ENCODE peak calls at places on chromosome 9, in four cellular contexts. One of them, this sample, is unnamed.

GRCh38 chr9:24413651-24414050 is 132.0 kb downstream of the IZUMO3 start:
- DNase-seq in DND-41: no peak
- DNase-seq in CD4-positive, alpha-beta T cell: no peak
- DNase-seq in suprapubic skin: no peak
- DNase-seq in this sample: no peak

GRCh38 chr9:95009459-95009858 is 283.0 kb downstream of the AOPEP start:
- DNase-seq in DND-41: no peak
- DNase-seq in CD4-positive, alpha-beta T cell: no peak
- DNase-seq in suprapubic skin: no peak
- DNase-seq in this sample: no peak

GRCh38 chr9:96047741-96048115 is 172.2 kb downstream of the ERCC6L2 start:
- DNase-seq in DND-41: no peak
- DNase-seq in CD4-positive, alpha-beta T cell: no peak
- DNase-seq in suprapubic skin: no peak
- DNase-seq in this sample: no peak

GRCh38 chr9:72977670-72978069 is 24.8 kb upstream of the ALDH1A1 start:
- DNase-seq in DND-41: no peak
- DNase-seq in CD4-positive, alpha-beta T cell: no peak
- DNase-seq in suprapubic skin: no peak
- DNase-seq in this sample: no peak

GRCh38 chr9:33287087-33287490 is 3.2 kb upstream of the NFX1 start:
- DNase-seq in DND-41: peak; percentile 61
- DNase-seq in CD4-positive, alpha-beta T cell: peak; percentile 45
- DNase-seq in suprapubic skin: no peak
- DNase-seq in this sample: peak; percentile 43

GRCh38 chr9:14661421-14662059 is 31.7 kb downstream of the ZDHHC21 start:
- DNase-seq in DND-41: no peak
- DNase-seq in CD4-positive, alpha-beta T cell: no peak
- DNase-seq in suprapubic skin: no peak
- DNase-seq in this sample: no peak

GRCh38 chr9:107246259-107247254 is 36.5 kb upstream of the RAD23B start:
- DNase-seq in DND-41: peak; percentile 35
- DNase-seq in CD4-positive, alpha-beta T cell: no peak
- DNase-seq in suprapubic skin: no peak
- DNase-seq in this sample: no peak

GRCh38 chr9:92097997-92098482 is 17.2 kb downstream of the SPTLC1 start:
- DNase-seq in DND-41: no peak
- DNase-seq in CD4-positive, alpha-beta T cell: peak; percentile 71
- DNase-seq in suprapubic skin: peak; percentile 85
- DNase-seq in this sample: no peak

GRCh38 chr9:129487658-129488483 is 133.0 kb downstream of the C9orf50 start:
- DNase-seq in DND-41: peak; percentile 33
- DNase-seq in CD4-positive, alpha-beta T cell: peak; percentile 44
- DNase-seq in suprapubic skin: peak; percentile 83
- DNase-seq in this sample: no peak

GRCh38 chr9:84874583-84874982 is 205.1 kb downstream of the NTRK2 start:
- DNase-seq in DND-41: peak; percentile 15
- DNase-seq in CD4-positive, alpha-beta T cell: no peak
- DNase-seq in suprapubic skin: no peak
- DNase-seq in this sample: no peak

GRCh38 chr9:129333613-129333960 is 155.5 kb upstream of the IER5L start:
- DNase-seq in DND-41: no peak
- DNase-seq in CD4-positive, alpha-beta T cell: no peak
- DNase-seq in suprapubic skin: no peak
- DNase-seq in this sample: no peak

GRCh38 chr9:77896269-77897245 is 135.1 kb downstream of the GNAQ start:
- DNase-seq in DND-41: no peak
- DNase-seq in CD4-positive, alpha-beta T cell: no peak
- DNase-seq in suprapubic skin: no peak
- DNase-seq in this sample: no peak

GRCh38 chr9:88258012-88258411 is 119.7 kb upstream of the SPATA31C2 start:
- DNase-seq in DND-41: no peak
- DNase-seq in CD4-positive, alpha-beta T cell: no peak
- DNase-seq in suprapubic skin: no peak
- DNase-seq in this sample: no peak

GRCh38 chr9:131238402-131239021 is 37.8 kb downstream of the FAM78A start:
- DNase-seq in DND-41: no peak
- DNase-seq in CD4-positive, alpha-beta T cell: peak; percentile 18
- DNase-seq in suprapubic skin: no peak
- DNase-seq in this sample: no peak

GRCh38 chr9:126752881-126753670 is 51.8 kb upstream of the ZBTB43 start:
- DNase-seq in DND-41: no peak
- DNase-seq in CD4-positive, alpha-beta T cell: no peak
- DNase-seq in suprapubic skin: no peak
- DNase-seq in this sample: no peak

GRCh38 chr9:13054381-13054780 is 225.1 kb downstream of the MPDZ start:
- DNase-seq in DND-41: no peak
- DNase-seq in CD4-positive, alpha-beta T cell: no peak
- DNase-seq in suprapubic skin: no peak
- DNase-seq in this sample: no peak

GRCh38 chr9:70874451-70874850 is 247.0 kb downstream of the TRPM3 start:
- DNase-seq in DND-41: no peak
- DNase-seq in CD4-positive, alpha-beta T cell: no peak
- DNase-seq in suprapubic skin: no peak
- DNase-seq in this sample: no peak

GRCh38 chr9:81190659-81191058 is 498.7 kb downstream of the TLE1 start:
- DNase-seq in DND-41: no peak
- DNase-seq in CD4-positive, alpha-beta T cell: no peak
- DNase-seq in suprapubic skin: no peak
- DNase-seq in this sample: no peak

GRCh38 chr9:68896495-68896894 is 117.4 kb downstream of the PRKACG start:
- DNase-seq in DND-41: no peak
- DNase-seq in CD4-positive, alpha-beta T cell: no peak
- DNase-seq in suprapubic skin: no peak
- DNase-seq in this sample: no peak

GRCh38 chr9:90872835-90873294 is 71.2 kb downstream of the SYK start:
- DNase-seq in DND-41: no peak
- DNase-seq in CD4-positive, alpha-beta T cell: no peak
- DNase-seq in suprapubic skin: no peak
- DNase-seq in this sample: no peak

GRCh38 chr9:23683476-23684095 is 142.5 kb downstream of the ELAVL2 start:
- DNase-seq in DND-41: no peak
- DNase-seq in CD4-positive, alpha-beta T cell: no peak
- DNase-seq in suprapubic skin: no peak
- DNase-seq in this sample: no peak

GRCh38 chr9:13089721-13090120 is 189.8 kb downstream of the MPDZ start:
- DNase-seq in DND-41: no peak
- DNase-seq in CD4-positive, alpha-beta T cell: no peak
- DNase-seq in suprapubic skin: no peak
- DNase-seq in this sample: no peak

GRCh38 chr9:107750741-107751521 is 261.4 kb upstream of the KLF4 start:
- DNase-seq in DND-41: no peak
- DNase-seq in CD4-positive, alpha-beta T cell: no peak
- DNase-seq in suprapubic skin: peak; percentile 92
- DNase-seq in this sample: no peak

GRCh38 chr9:76758476-76758875 is 5.8 kb upstream of the PCA3 start:
- DNase-seq in DND-41: no peak
- DNase-seq in CD4-positive, alpha-beta T cell: no peak
- DNase-seq in suprapubic skin: no peak
- DNase-seq in this sample: no peak

GRCh38 chr9:14320272-14321245 is 6.6 kb upstream of the NFIB start:
- DNase-seq in DND-41: no peak
- DNase-seq in CD4-positive, alpha-beta T cell: no peak
- DNase-seq in suprapubic skin: no peak
- DNase-seq in this sample: no peak

GRCh38 chr9:104093162-104093561 is 947 bp upstream of the SMC2 start:
- DNase-seq in DND-41: no peak
- DNase-seq in CD4-positive, alpha-beta T cell: no peak
- DNase-seq in suprapubic skin: no peak
- DNase-seq in this sample: no peak

GRCh38 chr9:23073136-23073535 is 626.5 kb downstream of the DMRTA1 start:
- DNase-seq in DND-41: no peak
- DNase-seq in CD4-positive, alpha-beta T cell: no peak
- DNase-seq in suprapubic skin: no peak
- DNase-seq in this sample: no peak

GRCh38 chr9:86765736-86766410 is 181.4 kb downstream of the GAS1 start:
- DNase-seq in DND-41: no peak
- DNase-seq in CD4-positive, alpha-beta T cell: no peak
- DNase-seq in suprapubic skin: no peak
- DNase-seq in this sample: no peak

GRCh38 chr9:89991204-89991790 is 386.5 kb downstream of the GADD45G start:
- DNase-seq in DND-41: no peak
- DNase-seq in CD4-positive, alpha-beta T cell: no peak
- DNase-seq in suprapubic skin: no peak
- DNase-seq in this sample: no peak

GRCh38 chr9:95230046-95230445 is 87.5 kb downstream of the FANCC start:
- DNase-seq in DND-41: no peak
- DNase-seq in CD4-positive, alpha-beta T cell: no peak
- DNase-seq in suprapubic skin: no peak
- DNase-seq in this sample: no peak

GRCh38 chr9:118558891-118559290 is 810.3 kb downstream of the BRINP1 start:
- DNase-seq in DND-41: no peak
- DNase-seq in CD4-positive, alpha-beta T cell: no peak
- DNase-seq in suprapubic skin: no peak
- DNase-seq in this sample: no peak

GRCh38 chr9:110626109-110626829 is 42.3 kb upstream of the MUSK start:
- DNase-seq in DND-41: no peak
- DNase-seq in CD4-positive, alpha-beta T cell: no peak
- DNase-seq in suprapubic skin: no peak
- DNase-seq in this sample: no peak

GRCh38 chr9:124297915-124298645 is 40.3 kb downstream of the NEK6 start:
- DNase-seq in DND-41: no peak
- DNase-seq in CD4-positive, alpha-beta T cell: no peak
- DNase-seq in suprapubic skin: no peak
- DNase-seq in this sample: no peak

GRCh38 chr9:71769175-71770165 is 1.2 kb upstream of the CEMIP2 start:
- DNase-seq in DND-41: peak; percentile 29
- DNase-seq in CD4-positive, alpha-beta T cell: peak; percentile 61
- DNase-seq in suprapubic skin: peak; percentile 93
- DNase-seq in this sample: no peak

GRCh38 chr9:37029304-37029775 is 4.7 kb downstream of the PAX5 start:
- DNase-seq in DND-41: no peak
- DNase-seq in CD4-positive, alpha-beta T cell: no peak
- DNase-seq in suprapubic skin: no peak
- DNase-seq in this sample: no peak
- TF ChIP-seq CTCF in DND-41: no peak
- TF ChIP-seq CTCF in CD4-positive, alpha-beta T cell: no peak
- TF ChIP-seq CTCF in suprapubic skin: no peak
- TF ChIP-seq CTCF in this sample: no peak

DNA sequence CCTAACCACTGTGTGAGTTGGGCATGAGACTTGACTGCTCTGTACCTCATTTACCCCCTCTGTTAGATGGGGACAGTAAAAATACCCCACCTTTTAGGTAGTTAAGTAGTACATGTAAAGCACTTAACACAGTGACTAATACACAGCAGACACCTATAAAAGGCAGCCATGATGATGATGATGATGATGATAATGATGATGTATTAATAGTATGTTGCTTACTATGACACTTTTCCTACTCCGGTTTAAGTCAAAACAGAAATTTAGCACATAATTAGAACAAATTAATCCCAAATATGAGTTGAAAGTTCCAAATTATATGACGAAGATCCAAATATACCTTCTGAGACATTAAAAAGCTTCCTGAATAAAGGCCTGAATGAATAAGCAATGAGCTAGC is 222.1 kb downstream of the GAPVD1 start:
- DNase-seq in DND-41: no peak
- DNase-seq in CD4-positive, alpha-beta T cell: no peak
- DNase-seq in suprapubic skin: no peak
- DNase-seq in this sample: no peak
- TF ChIP-seq CTCF in DND-41: no peak
- TF ChIP-seq CTCF in CD4-positive, alpha-beta T cell: no peak
- TF ChIP-seq CTCF in suprapubic skin: no peak
- TF ChIP-seq CTCF in this sample: no peak

DNA sequence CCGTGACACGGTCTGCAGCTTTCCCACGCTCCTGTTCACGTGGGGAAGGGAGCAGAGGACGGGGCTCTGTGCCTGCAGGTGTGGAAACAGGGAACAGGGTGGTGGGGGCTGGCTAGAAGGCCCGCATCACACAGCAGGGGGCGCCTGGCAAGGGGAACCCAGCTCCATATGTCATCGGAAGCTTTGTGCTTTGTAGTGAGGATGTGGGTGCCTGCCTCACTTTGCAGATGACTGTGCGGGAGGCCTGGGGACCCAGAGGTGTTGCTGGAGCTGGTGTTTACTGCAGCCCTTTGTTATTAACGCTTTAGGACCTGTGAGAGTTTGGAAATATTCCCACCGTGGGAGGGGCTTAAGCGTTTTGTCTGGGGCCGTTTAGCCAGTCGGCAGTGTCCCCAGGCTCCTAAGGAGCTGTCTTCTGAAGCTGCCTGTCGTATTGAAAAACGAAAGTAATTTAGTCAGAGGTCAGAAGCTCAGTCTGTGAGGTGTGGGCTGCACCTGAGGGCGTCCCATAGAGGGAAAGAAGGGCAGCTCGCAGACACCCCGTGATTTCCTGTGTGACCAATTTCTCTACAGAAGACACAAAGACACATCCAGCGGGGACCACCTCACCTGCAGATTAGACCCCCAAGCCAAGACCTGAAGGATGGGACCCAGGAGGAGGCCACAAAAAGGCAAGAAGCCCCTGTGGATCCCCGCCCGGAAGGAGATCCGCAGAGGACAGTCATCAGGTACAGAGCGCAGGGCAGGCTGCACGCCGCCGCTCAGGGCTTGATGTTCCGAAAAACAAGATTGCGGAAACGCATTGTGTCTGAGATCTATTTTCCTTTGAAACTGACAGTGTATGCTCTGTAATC is 9.1 kb downstream of the MAN1B1 start:
- DNase-seq in DND-41: peak; percentile 89
- DNase-seq in CD4-positive, alpha-beta T cell: peak; percentile 87
- DNase-seq in suprapubic skin: no peak
- DNase-seq in this sample: no peak
- TF ChIP-seq CTCF in DND-41: peak; percentile 82
- TF ChIP-seq CTCF in CD4-positive, alpha-beta T cell: peak; percentile 80
- TF ChIP-seq CTCF in suprapubic skin: no peak
- TF ChIP-seq CTCF in this sample: peak; percentile 21

DNA sequence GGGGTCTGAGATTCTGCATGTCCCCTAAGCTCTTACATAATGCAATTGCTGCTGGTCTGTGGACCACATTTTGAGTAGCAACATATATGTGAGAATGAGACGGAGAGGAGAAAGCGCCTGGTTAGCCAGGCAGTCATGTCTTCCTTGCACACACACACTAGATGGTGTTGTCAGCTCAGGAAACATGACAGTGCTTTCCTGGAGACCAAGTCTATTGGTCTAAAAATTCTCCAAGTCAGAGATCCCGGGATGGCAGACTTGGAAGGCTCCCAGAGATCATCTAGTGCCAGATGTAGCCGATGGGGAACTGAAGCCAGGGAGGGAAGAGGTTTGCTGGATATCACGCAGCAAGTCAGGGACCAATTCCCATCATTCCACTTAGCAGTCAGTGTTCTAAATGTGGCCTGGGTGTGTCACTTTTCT is 53.4 kb downstream of the GALNT12 start:
- DNase-seq in DND-41: no peak
- DNase-seq in CD4-positive, alpha-beta T cell: no peak
- DNase-seq in suprapubic skin: no peak
- DNase-seq in this sample: no peak
- TF ChIP-seq CTCF in DND-41: no peak
- TF ChIP-seq CTCF in CD4-positive, alpha-beta T cell: no peak
- TF ChIP-seq CTCF in suprapubic skin: peak; percentile 20
- TF ChIP-seq CTCF in this sample: peak; percentile 23